ENCODE peak calls at places on chromosome 1, in ten cellular contexts. O is right atrium auricular region, G is right lobe of liver, S is H9, K is B cell, A is DND-41, Y is brain microvascular endothelial cell, Z is sigmoid colon, X is endothelial cell of umbilical vein, D is heart right ventricle. R is an unnamed sample.

GRCh38 chr1:61993331-61993961 is 201.2 kb upstream of the L1TD1 start:
- DNase-seq in O (no peak), G (no peak), S (no peak), K (no peak), A (no peak), Y (peak; percentile 17), Z (no peak), X (no peak), D (no peak), R (no peak)

GRCh38 chr1:164675342-164675904 is 116.4 kb downstream of the PBX1 start:
- DNase-seq in O (no peak), G (no peak), S (no peak), K (no peak), A (no peak), Y (peak; percentile 39), Z (no peak), X (no peak), D (no peak), R (no peak)

GRCh38 chr1:216045400-216045799 is 377.8 kb downstream of the USH2A start:
- DNase-seq in O (no peak), G (no peak), S (no peak), K (no peak), A (no peak), Y (peak; percentile 1), Z (no peak), X (no peak), D (no peak), R (no peak)

GRCh38 chr1:5239911-5240310 is 585.5 kb downstream of the AJAP1 start:
- DNase-seq in O (no peak), G (no peak), S (no peak), K (no peak), A (no peak), Y (no peak), Z (no peak), X (no peak), D (no peak), R (no peak)

GRCh38 chr1:119133987-119134386 is 6.5 kb downstream of the WARS2 start:
- DNase-seq in O (no peak), G (no peak), S (no peak), K (no peak), A (no peak), Y (peak; percentile 40), Z (no peak), X (no peak), D (no peak), R (no peak)

GRCh38 chr1:86871001-86871400 is 42.9 kb downstream of the SELENOF start:
- DNase-seq in O (no peak), G (no peak), S (no peak), K (no peak), A (no peak), Y (no peak), Z (no peak), X (no peak), D (no peak), R (no peak)

GRCh38 chr1:179867493-179868330 is 9.9 kb downstream of the TOR1AIP2 start:
- DNase-seq in O (no peak), G (no peak), S (peak; percentile 69), K (peak; percentile 65), A (peak; percentile 54), Y (peak; percentile 48), Z (no peak), X (peak; percentile 68), D (no peak), R (no peak)

GRCh38 chr1:59481915-59482505 is 185.1 kb downstream of the FGGY start:
- DNase-seq in O (no peak), G (no peak), S (no peak), K (no peak), A (no peak), Y (no peak), Z (no peak), X (no peak), D (no peak), R (no peak)

GRCh38 chr1:30325999-30326398 is 397.4 kb downstream of the MATN1 start:
- DNase-seq in O (no peak), G (no peak), S (no peak), K (no peak), A (no peak), Y (no peak), Z (no peak), X (no peak), D (no peak), R (no peak)

GRCh38 chr1:4060850-4061249 is 160.8 kb upstream of the C1orf174 start:
- DNase-seq in O (peak; percentile 40), G (no peak), S (no peak), K (no peak), A (no peak), Y (no peak), Z (no peak), X (no peak), D (no peak), R (no peak)

GRCh38 chr1:203754455-203754864 is 10.5 kb upstream of the LAX1 start:
- DNase-seq in O (no peak), G (no peak), S (no peak), K (peak; percentile 71), A (peak; percentile 48), Y (no peak), Z (no peak), X (no peak), D (no peak), R (no peak)

GRCh38 chr1:218804014-218804785 is 369.5 kb upstream of the LYPLAL1 start:
- DNase-seq in O (no peak), G (no peak), S (no peak), K (no peak), A (no peak), Y (no peak), Z (no peak), X (no peak), D (no peak), R (no peak)

GRCh38 chr1:145959333-145959732 is 1.5 kb upstream of the LIX1L start:
- DNase-seq in O (no peak), G (no peak), S (no peak), K (no peak), A (no peak), Y (no peak), Z (no peak), X (no peak), D (no peak), R (no peak)

GRCh38 chr1:145961109-145961424 is 3.2 kb upstream of the LIX1L start:
- DNase-seq in O (no peak), G (peak; percentile 62), S (no peak), K (no peak), A (no peak), Y (no peak), Z (no peak), X (no peak), D (peak; percentile 33), R (no peak)

GRCh38 chr1:145959957-145960467 is 2.2 kb upstream of the LIX1L start:
- DNase-seq in O (no peak), G (no peak), S (no peak), K (no peak), A (no peak), Y (no peak), Z (no peak), X (no peak), D (no peak), R (no peak)

GRCh38 chr1:145961425-145962156 is 2.8 kb downstream of the ANKRD34A start:
- DNase-seq in O (peak; percentile 62), G (no peak), S (no peak), K (peak; percentile 58), A (peak; percentile 33), Y (no peak), Z (peak; percentile 86), X (no peak), D (peak; percentile 50), R (peak; percentile 51)

GRCh38 chr1:145960468-145961108 is 2.8 kb upstream of the LIX1L start:
- DNase-seq in O (peak; percentile 85), G (peak; percentile 90), S (peak; percentile 92), K (peak; percentile 64), A (peak; percentile 81), Y (no peak), Z (peak; percentile 93), X (peak; percentile 72), D (peak; percentile 87), R (peak; percentile 58)
- TF ChIP-seq CTCF in O (peak; percentile 24), G (peak; percentile 10), S (peak; percentile 42), K (peak; percentile 12), A (peak; percentile 15), Y (peak; percentile 35), Z (no peak), X (no peak), D (peak; percentile 37), R (peak; percentile 20)

DNA sequence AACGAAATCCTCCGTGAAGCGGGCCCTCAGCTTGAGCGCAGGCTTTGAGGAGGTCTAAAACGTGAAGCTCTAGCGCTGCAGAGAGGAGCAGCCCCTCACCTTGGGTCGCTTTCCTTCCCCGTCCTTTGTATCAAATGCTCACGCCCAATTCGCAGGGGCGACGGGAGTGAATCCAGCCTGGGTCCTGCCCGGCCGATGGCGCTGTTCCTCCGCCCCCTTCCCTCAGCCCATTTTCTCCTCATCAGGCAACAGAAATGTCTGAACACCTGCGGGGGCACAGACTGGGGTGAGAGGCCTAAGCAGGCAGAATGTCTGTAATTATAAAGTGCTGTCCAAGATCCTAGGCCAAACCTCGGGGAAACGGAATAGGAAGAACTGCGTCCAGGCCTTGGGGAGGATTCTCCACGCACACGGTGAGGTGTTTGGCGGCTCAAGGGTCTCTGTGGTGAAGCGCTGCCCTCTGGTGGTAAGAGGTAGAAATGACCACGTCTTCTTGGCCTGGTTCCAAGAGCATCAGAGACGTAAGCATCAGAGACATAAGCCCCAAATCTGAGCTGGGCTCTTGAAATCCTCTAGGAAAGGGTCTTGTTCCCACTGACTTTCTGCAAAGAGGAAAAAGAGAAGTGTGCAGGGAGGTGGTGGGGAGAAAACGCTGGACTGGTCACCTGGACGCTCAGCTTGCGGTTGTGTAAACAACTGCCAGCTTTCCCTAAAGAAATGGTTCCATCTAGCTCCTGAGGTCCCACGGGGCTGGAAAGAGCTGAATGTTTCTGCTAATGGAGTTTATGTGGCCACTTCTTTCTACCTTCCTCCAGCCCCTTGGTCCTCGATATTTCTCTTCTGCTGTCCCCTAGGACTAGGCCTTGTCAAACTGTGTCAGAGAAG is 92.1 kb upstream of the CD53 start:
- DNase-seq in O (peak; percentile 74), G (no peak), S (peak; percentile 81), K (peak; percentile 88), A (peak; percentile 70), Y (peak; percentile 70), Z (peak; percentile 80), X (peak; percentile 82), D (peak; percentile 38), R (peak; percentile 79)
- TF ChIP-seq CTCF in O (peak; percentile 84), G (peak; percentile 57), S (peak; percentile 92), K (peak; percentile 86), A (peak; percentile 79), Y (peak; percentile 83), Z (peak; percentile 51), X (peak; percentile 86), D (peak; percentile 89), R (peak; percentile 84)

GRCh38 chr1:187476671-187477070 is 647.9 kb downstream of the PLA2G4A start:
- DNase-seq in O (no peak), G (no peak), S (no peak), K (no peak), A (no peak), Y (no peak), Z (no peak), X (peak; percentile 61), D (no peak), R (no peak)
- TF ChIP-seq CTCF in O (peak; percentile 53), G (no peak), S (peak; percentile 57), K (no peak), A (no peak), Y (peak; percentile 27), Z (no peak), X (peak; percentile 8), D (peak; percentile 30), R (no peak)

DNA sequence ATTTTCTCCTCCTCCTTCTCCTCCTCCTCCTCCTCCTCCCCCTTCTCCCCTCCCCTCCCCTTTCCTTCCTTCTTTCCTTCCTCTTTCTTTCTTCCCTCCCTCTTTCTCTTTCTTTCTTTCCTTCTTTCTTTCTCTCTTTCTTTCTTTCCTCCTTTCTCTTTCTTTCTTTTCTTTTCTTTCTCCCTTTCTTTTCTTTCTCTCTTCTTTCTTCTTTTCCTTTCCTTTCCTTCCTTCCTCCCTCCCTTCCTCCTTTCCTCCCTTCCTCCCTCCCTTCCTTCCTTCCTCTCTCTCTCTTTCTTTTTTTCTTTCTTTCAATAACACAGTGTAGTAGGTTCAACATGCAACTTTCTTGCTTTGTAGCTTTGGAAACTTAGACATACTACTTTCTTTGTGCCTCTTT is 46.3 kb upstream of the ADGRL2 start:
- DNase-seq in O (no peak), G (no peak), S (no peak), K (no peak), A (no peak), Y (no peak), Z (no peak), X (no peak), D (no peak), R (no peak)
- TF ChIP-seq CTCF in O (no peak), G (no peak), S (no peak), K (no peak), A (no peak), Y (no peak), Z (no peak), X (no peak), D (no peak), R (no peak)

R was measured in CD14-positive monocyte.